ENCODE peak calls at places on chromosomes 4 and X, in seven cellular contexts. X is GF-D8; Z is K562; M is stimulated activated naive B cell treated with anti-CD40 and anti-IgM and Interleukin-4, amounts not matched to agents 10 μg/mL and 1 μg/mL and 100 μg/mL, for 72 hours; H is Calu3; P is GDM1; V is NCI-H69. W is an unnamed sample.

GRCh38 chr4:16765549-16765948 is 132.9 kb downstream of the LDB2 start:
- DNase-seq in X (no peak), Z (no peak), M (no peak), H (no peak), P (no peak), V (no peak), W (no peak)

GRCh38 chrX:13828392-13828791 is 11.5 kb upstream of the GPM6B start:
- DNase-seq in X (no peak), Z (no peak), M (no peak), H (no peak), P (no peak), V (no peak), W (no peak)

GRCh38 chr4:4693258-4693657 is 151.4 kb upstream of the STX18 start:
- DNase-seq in X (no peak), Z (no peak), M (no peak), H (no peak), P (no peak), V (no peak), W (no peak)

GRCh38 chr4:153530284-153530995 is 64.3 kb downstream of the TMEM131L start:
- DNase-seq in X (peak; percentile 6), Z (no peak), M (no peak), H (no peak), P (no peak), V (no peak), W (no peak)

GRCh38 chrX:30488092-30488491 is 89.5 kb downstream of the TASL start:
- DNase-seq in X (no peak), Z (no peak), M (no peak), H (peak; percentile 6), P (no peak), V (no peak), W (no peak)

GRCh38 chr4:149754526-149754925 is 61.1 kb downstream of the IQCM start:
- DNase-seq in X (no peak), Z (no peak), M (no peak), H (no peak), P (no peak), V (no peak), W (no peak)

GRCh38 chrX:150150780-150151125 is 212.4 kb upstream of the MAMLD1 start:
- DNase-seq in X (no peak), Z (no peak), M (no peak), H (no peak), P (no peak), V (no peak), W (no peak)

GRCh38 chr4:56106180-56106579 is 157.4 kb downstream of the CEP135 start:
- DNase-seq in X (no peak), Z (no peak), M (no peak), H (no peak), P (no peak), V (no peak), W (no peak)

W was measured in Caco-2.